ENCODE peak calls at places on chromosomes 7 and 10, in six cellular contexts. W is cardiac fibroblast; I is GM13977; Z is upper lobe of right lung; E is CD4-positive, alpha-beta T cell; T is Panc1. Y is an unnamed sample.

GRCh38 chr7:64625114-64626082 is 40.5 kb upstream of the ZNF107 start:
- DNase-seq in W (peak; percentile 38), I (no peak), Z (no peak), E (no peak), T (no peak), Y (peak; percentile 9)

GRCh38 chr7:47638679-47639306 is 56.9 kb upstream of the TNS3 start:
- DNase-seq in W (no peak), I (no peak), Z (no peak), E (no peak), T (no peak), Y (no peak)

GRCh38 chr10:68235591-68235990 is 3.7 kb upstream of the ATOH7 start:
- DNase-seq in W (no peak), I (no peak), Z (no peak), E (no peak), T (no peak), Y (no peak)

GRCh38 chr7:158473238-158473637 is 114.4 kb downstream of the PTPRN2 start:
- DNase-seq in W (no peak), I (no peak), Z (peak; percentile 34), E (no peak), T (no peak), Y (no peak)

GRCh38 chr7:17153571-17153970 is 144.9 kb upstream of the AHR start:
- DNase-seq in W (peak; percentile 33), I (no peak), Z (no peak), E (no peak), T (no peak), Y (no peak)

GRCh38 chr10:88920198-88920597 is 32.4 kb downstream of the ACTA2 start:
- DNase-seq in W (peak; percentile 63), I (no peak), Z (no peak), E (no peak), T (no peak), Y (no peak)

GRCh38 chr7:101058355-101058754 is 26.9 kb upstream of the TRIM56 start:
- DNase-seq in W (peak; percentile 64), I (peak; percentile 47), Z (peak; percentile 77), E (peak; percentile 31), T (no peak), Y (peak; percentile 52)

GRCh38 chr10:65273063-65273462 is 1652.8 kb upstream of the LRRTM3 start:
- DNase-seq in W (no peak), I (no peak), Z (no peak), E (no peak), T (no peak), Y (no peak)

GRCh38 chr10:51090190-51090589 is 15.9 kb downstream of the PRKG1 start:
- DNase-seq in W (no peak), I (no peak), Z (no peak), E (no peak), T (no peak), Y (no peak)

GRCh38 chr10:90136731-90137316 is 435.4 kb downstream of the KIF20B start:
- DNase-seq in W (peak; percentile 39), I (no peak), Z (no peak), E (no peak), T (no peak), Y (no peak)

GRCh38 chr7:77351539-77352004 is 64.6 kb downstream of the GSAP start:
- DNase-seq in W (no peak), I (peak; percentile 52), Z (no peak), E (peak; percentile 33), T (no peak), Y (peak; percentile 54)

GRCh38 chr7:8035647-8036518 is 67.3 kb downstream of the GLCCI1 start:
- DNase-seq in W (peak; percentile 59), I (no peak), Z (no peak), E (no peak), T (peak; percentile 12), Y (no peak)

GRCh38 chr7:42096681-42097637 is 140.1 kb downstream of the GLI3 start:
- DNase-seq in W (no peak), I (no peak), Z (no peak), E (no peak), T (no peak), Y (no peak)

GRCh38 chr10:30207485-30208052 is 141.5 kb downstream of the MTPAP start:
- DNase-seq in W (no peak), I (no peak), Z (no peak), E (no peak), T (no peak), Y (no peak)

GRCh38 chr7:82677493-82677892 is 233.9 kb upstream of the CACNA2D1 start:
- DNase-seq in W (peak; percentile 16), I (no peak), Z (no peak), E (peak; percentile 16), T (no peak), Y (peak; percentile 25)

GRCh38 chr10:26213157-26213780 is 3.3 kb upstream of the GAD2 start:
- DNase-seq in W (no peak), I (no peak), Z (no peak), E (no peak), T (no peak), Y (no peak)

GRCh38 chr10:106919798-106920382 is 244.6 kb downstream of the SORCS1 start:
- DNase-seq in W (no peak), I (peak; percentile 42), Z (no peak), E (no peak), T (no peak), Y (peak; percentile 35)

GRCh38 chr10:117745301-117745700 is 202.8 kb downstream of the EMX2 start:
- DNase-seq in W (no peak), I (no peak), Z (no peak), E (no peak), T (no peak), Y (no peak)

GRCh38 chr10:112215342-112215774 is 31.8 kb upstream of the GPAM start:
- DNase-seq in W (no peak), I (no peak), Z (peak; percentile 72), E (no peak), T (no peak), Y (no peak)

GRCh38 chr7:159008055-159008405 is 136.6 kb downstream of the VIPR2 start:
- DNase-seq in W (no peak), I (no peak), Z (no peak), E (no peak), T (no peak), Y (no peak)

DNA sequence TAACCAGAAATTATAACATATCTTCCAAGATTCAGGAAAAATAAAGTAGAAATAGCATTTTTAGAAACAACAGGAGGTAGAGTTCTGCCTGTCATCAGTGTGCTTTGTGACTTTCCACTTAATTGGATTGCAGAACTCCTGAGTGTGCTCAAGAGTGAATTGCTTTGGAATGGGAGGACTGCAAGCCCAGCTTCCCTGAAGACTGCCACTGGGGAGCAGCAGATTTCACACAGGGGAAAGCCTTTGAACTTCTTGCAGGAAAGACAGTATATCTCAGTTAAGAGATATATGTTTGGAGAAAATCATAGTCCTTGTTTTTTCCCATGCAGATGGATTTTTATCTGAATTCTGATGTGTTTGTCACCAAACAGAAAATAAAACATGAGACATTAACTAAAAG is 124.5 kb downstream of the TMEM168 start:
- DNase-seq in W (peak; percentile 43), I (no peak), Z (no peak), E (no peak), T (no peak), Y (no peak)
- TF ChIP-seq CTCF in W (peak; percentile 31), I (no peak), Z (no peak), E (no peak), T (peak; percentile 9), Y (no peak)

GRCh38 chr7:134684165-134684564 is 37.5 kb downstream of the BPGM start:
- DNase-seq in W (peak; percentile 33), I (no peak), Z (no peak), E (no peak), T (no peak), Y (no peak)

GRCh38 chr7:134690614-134691504 is 44.2 kb downstream of the BPGM start:
- DNase-seq in W (peak; percentile 27), I (no peak), Z (no peak), E (no peak), T (no peak), Y (no peak)

GRCh38 chr7:134685250-134685649 is 38.6 kb downstream of the BPGM start:
- DNase-seq in W (peak; percentile 51), I (no peak), Z (no peak), E (no peak), T (peak; percentile 85), Y (no peak)

GRCh38 chr7:134690016-134690415 is 43.4 kb downstream of the BPGM start:
- DNase-seq in W (peak; percentile 78), I (peak; percentile 16), Z (no peak), E (no peak), T (no peak), Y (peak; percentile 25)

DNA sequence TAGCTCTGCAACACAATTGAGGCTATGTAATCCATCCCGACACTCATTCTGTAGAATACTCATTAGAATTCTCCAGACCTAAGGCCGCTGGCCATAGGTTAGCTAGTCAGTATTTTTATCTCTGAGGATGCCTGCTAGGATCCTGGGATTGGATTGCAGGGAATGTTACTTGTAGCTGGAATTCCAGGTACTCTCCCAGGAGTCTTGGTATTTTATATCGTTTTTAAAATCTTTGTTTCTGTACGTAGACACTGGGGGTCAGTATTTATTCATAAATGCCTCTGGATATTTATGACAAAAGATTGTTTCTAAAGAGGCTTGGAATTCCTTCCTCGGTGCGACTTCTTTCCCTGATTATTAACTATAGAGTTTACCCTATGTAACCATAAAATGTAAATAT is 40.1 kb downstream of the BPGM start:
- DNase-seq in W (peak; percentile 66), I (no peak), Z (no peak), E (no peak), T (no peak), Y (no peak)
- TF ChIP-seq CTCF in W (no peak), I (no peak), Z (peak; percentile 48), E (no peak), T (peak; percentile 33), Y (no peak)

DNA sequence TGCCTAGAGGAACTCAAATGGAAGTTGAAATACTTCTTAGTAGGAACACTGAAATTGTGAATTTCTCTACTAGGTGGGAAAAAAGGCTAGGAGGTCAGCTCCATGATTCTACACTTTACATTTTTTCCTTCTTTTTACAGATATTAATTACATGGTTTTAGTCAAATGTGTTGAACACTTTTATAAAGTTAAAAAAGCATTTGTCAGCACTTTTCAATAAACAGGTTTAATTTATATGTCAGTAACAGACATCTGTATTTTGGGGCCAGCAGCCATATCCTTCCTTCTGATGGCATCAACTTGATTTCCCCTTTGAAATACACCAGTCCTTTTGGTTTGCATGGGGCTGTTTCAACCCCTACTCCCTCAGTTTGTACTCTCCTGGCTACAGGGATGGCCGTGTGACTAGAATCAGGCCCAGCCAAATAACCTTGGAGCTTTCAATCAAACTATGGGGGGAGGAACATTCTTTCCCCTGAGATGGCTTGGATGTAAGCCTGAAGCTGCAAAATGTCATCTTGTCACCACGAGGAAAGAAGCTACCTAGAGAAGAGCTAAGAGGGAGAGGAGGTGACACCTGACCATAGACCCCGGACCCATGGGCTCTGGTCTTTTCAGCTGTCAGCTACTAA is 171.0 kb upstream of the NEBL start:
- DNase-seq in W (no peak), I (no peak), Z (no peak), E (no peak), T (no peak), Y (no peak)
- TF ChIP-seq CTCF in W (no peak), I (no peak), Z (no peak), E (no peak), T (no peak), Y (no peak)

GRCh38 chr10:132986576-132986975 is 44.2 kb upstream of the CFAP46 start:
- DNase-seq in W (no peak), I (no peak), Z (peak; percentile 58), E (no peak), T (no peak), Y (no peak)

GRCh38 chr10:132986076-132986475 is 43.7 kb upstream of the CFAP46 start:
- DNase-seq in W (no peak), I (no peak), Z (peak; percentile 54), E (no peak), T (no peak), Y (no peak)

GRCh38 chr10:132986978-132987377 is 44.6 kb upstream of the CFAP46 start:
- DNase-seq in W (no peak), I (no peak), Z (no peak), E (no peak), T (no peak), Y (no peak)

GRCh38 chr10:132984801-132985545 is 42.6 kb upstream of the CFAP46 start:
- DNase-seq in W (no peak), I (no peak), Z (peak; percentile 50), E (no peak), T (no peak), Y (no peak)

GRCh38 chr10:132985546-132985900 is 43.2 kb upstream of the CFAP46 start:
- DNase-seq in W (no peak), I (no peak), Z (no peak), E (no peak), T (no peak), Y (no peak)
- TF ChIP-seq CTCF in W (no peak), I (no peak), Z (no peak), E (no peak), T (no peak), Y (no peak)